ENCODE peak calls at places on chromosome 13, in eight cellular contexts. Y is activated CD4-positive, alpha-beta memory T cell treated with anti-CD3 and anti-CD28 coated beads, Interleukin-2, amount 10 ng/mL, durations not matched to agents 7 days and 5 days; X is nephron progenitor cell; R is COLO829; M is activated CD8-positive, alpha-beta T cell treated with anti-CD3 and anti-CD28 coated beads, Interleukin-2, amount 10 ng/mL, durations not matched to agents 7 days and 5 days; Z is EL; E is stimulated activated CD8-positive, alpha-beta memory T cell treated with anti-CD3 and anti-CD28 coated beads, Interleukin-15, amount 100 ng/mL, for 4 hours; B is activated CD8-positive, alpha-beta memory T cell treated with anti-CD3 and anti-CD28 coated beads for 1 hour. C is an unnamed sample.
A peak's percentile ranks its signal among the peaks of the same experiment; 100 is the strongest.

GRCh38 chr13:30016398-30016797 is 166.0 kb upstream of the UBL3 start:
- DNase-seq in X (no peak), R (no peak), Z (no peak), B (no peak), Y (no peak), M (no peak), E (no peak), C (no peak)

GRCh38 chr13:105914637-105915036 is 620.8 kb downstream of the EFNB2 start:
- DNase-seq in R (no peak), E (no peak), X (no peak), B (no peak), M (no peak), Z (peak; percentile 61), Y (no peak), C (no peak)

GRCh38 chr13:93108111-93108581 is 118.5 kb upstream of the GPC6 start:
- DNase-seq in M (no peak), Y (no peak), B (no peak), E (no peak), R (peak; percentile 4), X (no peak), Z (peak; percentile 1), C (no peak)

GRCh38 chr13:41552031-41552430 is 94.7 kb downstream of the RGCC start:
- DNase-seq in M (peak; percentile 9), Z (no peak), R (no peak), E (no peak), X (no peak), B (no peak), Y (no peak), C (no peak)

GRCh38 chr13:34201050-34201913 is 383.3 kb downstream of the RFC3 start:
- DNase-seq in Y (no peak), E (no peak), B (no peak), M (no peak), X (no peak), Z (peak; percentile 86), R (no peak), C (no peak)

GRCh38 chr13:27007166-27007565 is 164.4 kb downstream of the USP12 start:
- DNase-seq in Z (no peak), Y (peak; percentile 4), M (no peak), R (no peak), E (no peak), B (no peak), X (no peak), C (no peak)

GRCh38 chr13:108115739-108116138 is 99.6 kb downstream of the LIG4 start:
- DNase-seq in X (no peak), E (no peak), Y (no peak), B (no peak), R (no peak), Z (no peak), M (no peak), C (no peak)

GRCh38 chr13:67147257-67148218 is 82.6 kb downstream of the PCDH9 start:
- DNase-seq in Y (no peak), B (no peak), M (no peak), X (no peak), E (no peak), Z (peak; percentile 74), R (peak; percentile 20), C (no peak)

GRCh38 chr13:55816976-55817601 is 1323.6 kb upstream of the PRR20A start:
- DNase-seq in X (no peak), B (no peak), E (no peak), Y (no peak), Z (no peak), R (no peak), M (no peak), C (no peak)

GRCh38 chr13:59487883-59488282 is 675.8 kb downstream of the DIAPH3 start:
- DNase-seq in Z (no peak), Y (no peak), M (no peak), X (no peak), E (no peak), R (no peak), B (no peak), C (no peak)

GRCh38 chr13:110518150-110518525 is 43.4 kb downstream of the RAB20 start:
- DNase-seq in Z (no peak), X (no peak), M (no peak), E (no peak), Y (no peak), B (no peak), R (no peak), C (no peak)

GRCh38 chr13:110366733-110367132 is 59.6 kb downstream of the COL4A2 start:
- DNase-seq in E (no peak), X (no peak), B (no peak), Y (no peak), R (no peak), M (no peak), Z (no peak), C (no peak)

GRCh38 chr13:113299951-113300350 is 2.9 kb downstream of the LAMP1 start:
- DNase-seq in E (no peak), Y (no peak), Z (no peak), M (no peak), X (no peak), R (no peak), B (no peak), C (no peak)

GRCh38 chr13:41059466-41059865 is 1.8 kb upstream of the WBP4 start:
- DNase-seq in R (peak; percentile 30), B (no peak), M (no peak), X (no peak), E (no peak), Y (no peak), Z (no peak), C (no peak)

GRCh38 chr13:44212633-44213387 is 160.8 kb upstream of the SERP2 start:
- DNase-seq in Z (no peak), E (no peak), X (no peak), Y (no peak), M (no peak), B (no peak), R (no peak), C (no peak)

GRCh38 chr13:103859952-103860351 is 793.7 kb upstream of the SLC10A2 start:
- DNase-seq in B (no peak), E (no peak), Z (no peak), R (no peak), Y (no peak), X (no peak), M (no peak), C (no peak)

GRCh38 chr13:73110814-73111213 is 52.0 kb downstream of the KLF5 start:
- DNase-seq in R (no peak), Y (no peak), M (no peak), B (no peak), X (no peak), Z (no peak), E (no peak), C (no peak)

GRCh38 chr13:100630564-100630963 is 42.0 kb upstream of the GGACT start:
- DNase-seq in R (no peak), B (no peak), E (no peak), Z (no peak), Y (no peak), X (no peak), M (no peak), C (no peak)

GRCh38 chr13:37319041-37319443 is 213.6 kb upstream of the CSNK1A1L start:
- DNase-seq in E (no peak), Y (no peak), Z (peak; percentile 5), B (no peak), M (no peak), X (no peak), R (no peak), C (no peak)

GRCh38 chr13:98775844-98776598 is 23.5 kb upstream of the SLC15A1 start:
- DNase-seq in E (no peak), B (no peak), Z (peak; percentile 91), X (no peak), R (no peak), M (no peak), Y (no peak), C (no peak)

GRCh38 chr13:105464249-105464648 is 1071.2 kb downstream of the EFNB2 start:
- DNase-seq in B (no peak), X (no peak), M (no peak), Y (no peak), R (no peak), Z (peak; percentile 16), E (no peak), C (no peak)